ENCODE peak calls at places on chromosomes 11 and 22, in nine cellular contexts. E is left ventricle myocardium inferior, H is H1, L is fibroblast of lung, F is thoracic aorta, T is AG04450, O is HFF-Myc, N is GM12865, V is GM13977. G is an unnamed sample.

GRCh38 chr22:45997077-45997774 is 20.3 kb upstream of the WNT7B start:
- DNase-seq in E (peak), H (no peak), L (peak), F (no peak), T (peak), O (peak), N (peak), V (peak), G (peak)

GRCh38 chr11:86876716-86877234 is 76.4 kb downstream of the PRSS23 start:
- DNase-seq in E (no peak), H (no peak), L (peak), F (no peak), T (no peak), O (no peak), N (no peak), V (no peak), G (no peak)

GRCh38 chr22:42994917-42995562 is 19.9 kb downstream of the PACSIN2 start:
- DNase-seq in E (no peak), H (no peak), L (peak), F (peak), T (peak), O (no peak), N (peak), V (peak), G (peak)

GRCh38 chr22:46471901-46472721 is 65.3 kb downstream of the CELSR1 start:
- DNase-seq in E (no peak), H (no peak), L (peak), F (no peak), T (no peak), O (no peak), N (no peak), V (no peak), G (no peak)

GRCh38 chr22:38029370-38029769 is 27.8 kb upstream of the PICK1 start:
- DNase-seq in E (no peak), H (no peak), L (no peak), F (no peak), T (no peak), O (no peak), N (no peak), V (no peak), G (no peak)

GRCh38 chr11:7905549-7905948 is 25.5 kb downstream of the OR10A6 start:
- DNase-seq in E (no peak), H (no peak), L (no peak), F (no peak), T (no peak), O (no peak), N (no peak), V (no peak), G (no peak)

GRCh38 chr11:34072831-34073230 is 21.3 kb downstream of the CAPRIN1 start:
- DNase-seq in E (no peak), H (no peak), L (no peak), F (no peak), T (no peak), O (no peak), N (no peak), V (no peak), G (no peak)

GRCh38 chr11:35050596-35050995 is 88.4 kb upstream of the CD44 start:
- DNase-seq in E (no peak), H (no peak), L (no peak), F (no peak), T (no peak), O (no peak), N (peak), V (no peak), G (no peak)

GRCh38 chr22:26956346-26956745 is 299.0 kb downstream of the MIAT start:
- DNase-seq in E (no peak), H (no peak), L (peak), F (no peak), T (no peak), O (no peak), N (no peak), V (no peak), G (no peak)

GRCh38 chr11:123841189-123841588 is 35.0 kb upstream of the OR6M1 start:
- DNase-seq in E (no peak), H (no peak), L (no peak), F (no peak), T (no peak), O (no peak), N (no peak), V (no peak), G (no peak)

GRCh38 chr22:18044548-18045271 is 20.3 kb upstream of the MICAL3 start:
- DNase-seq in E (peak), H (no peak), L (peak), F (no peak), T (no peak), O (no peak), N (no peak), V (no peak), G (no peak)

GRCh38 chr11:60767388-60767811 is 10.7 kb downstream of the MS4A15 start:
- DNase-seq in E (no peak), H (peak), L (no peak), F (no peak), T (no peak), O (no peak), N (no peak), V (no peak), G (no peak)

GRCh38 chr22:28243539-28243938 is 324.5 kb upstream of the PITPNB start:
- DNase-seq in E (no peak), H (no peak), L (peak), F (no peak), T (no peak), O (no peak), N (no peak), V (no peak), G (no peak)

GRCh38 chr22:33605201-33605600 is 315.1 kb downstream of the LARGE1 start:
- DNase-seq in E (no peak), H (no peak), L (no peak), F (no peak), T (no peak), O (peak), N (no peak), V (no peak), G (peak)

GRCh38 chr11:65440831-65441499 is 18.4 kb downstream of the NEAT1 start:
- DNase-seq in E (no peak), H (no peak), L (peak), F (no peak), T (no peak), O (no peak), N (peak), V (no peak), G (no peak)

GRCh38 chr11:17747131-17747955 is 12.8 kb downstream of the KCNC1 start:
- DNase-seq in E (no peak), H (no peak), L (no peak), F (no peak), T (no peak), O (no peak), N (no peak), V (no peak), G (no peak)

GRCh38 chr11:45982656-45983470 is 60.4 kb downstream of the LARGE2 start:
- DNase-seq in E (peak), H (peak), L (peak), F (peak), T (peak), O (peak), N (no peak), V (no peak), G (peak)

GRCh38 chr11:102757823-102758549 is 22.4 kb downstream of the MMP10 start:
- DNase-seq in E (no peak), H (no peak), L (peak), F (no peak), T (peak), O (no peak), N (no peak), V (no peak), G (no peak)

GRCh38 chr22:42889290-42889689 is 32.2 kb upstream of the ARFGAP3 start:
- DNase-seq in E (no peak), H (no peak), L (no peak), F (no peak), T (no peak), O (no peak), N (peak), V (peak), G (no peak)

DNA sequence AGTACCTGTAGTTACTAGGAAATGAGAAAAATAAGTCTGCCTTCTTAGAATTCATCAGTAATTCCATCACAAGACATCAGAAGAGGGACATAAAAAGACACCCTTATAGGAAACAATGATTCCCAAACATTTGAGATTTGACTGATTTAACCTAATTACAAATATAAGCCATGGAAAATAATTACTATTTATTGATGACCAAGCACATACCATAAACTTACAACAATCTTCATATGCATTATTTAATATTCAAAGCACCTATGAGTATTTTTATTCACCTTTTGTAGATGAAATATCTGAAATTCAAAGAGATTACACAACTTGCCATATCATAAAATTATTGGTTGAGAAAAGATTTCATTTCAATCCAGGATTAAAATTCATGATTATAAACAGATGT is 14.6 kb upstream of the OR52D1 start:
- DNase-seq in E (no peak), H (no peak), L (no peak), F (no peak), T (no peak), O (no peak), N (no peak), V (no peak), G (no peak)
- TF ChIP-seq CTCF in E (no peak), H (no peak), L (no peak), F (no peak), T (no peak), O (no peak), N (no peak), V (no peak), G (no peak)

GRCh38 chr11:120950880-120951279 is 73.0 kb upstream of the TBCEL start:
- DNase-seq in E (no peak), H (no peak), L (no peak), F (no peak), T (no peak), O (no peak), N (no peak), V (no peak), G (no peak)

GRCh38 chr11:120954381-120954780 is 69.5 kb upstream of the TBCEL start:
- DNase-seq in E (no peak), H (no peak), L (no peak), F (no peak), T (no peak), O (no peak), N (no peak), V (no peak), G (no peak)

GRCh38 chr11:120956710-120957500 is 67.0 kb upstream of the TBCEL start:
- DNase-seq in E (no peak), H (no peak), L (no peak), F (no peak), T (no peak), O (no peak), N (peak), V (no peak), G (no peak)

GRCh38 chr11:120952503-120953229 is 71.2 kb upstream of the TBCEL start:
- DNase-seq in E (peak), H (peak), L (peak), F (peak), T (peak), O (peak), N (peak), V (peak), G (peak)

GRCh38 chr11:120953230-120953558 is 70.7 kb upstream of the TBCEL start:
- DNase-seq in E (no peak), H (no peak), L (no peak), F (no peak), T (no peak), O (no peak), N (no peak), V (no peak), G (no peak)
- TF ChIP-seq CTCF in E (no peak), H (no peak), L (no peak), F (no peak), T (no peak), O (no peak), N (no peak), V (no peak), G (no peak)

DNA sequence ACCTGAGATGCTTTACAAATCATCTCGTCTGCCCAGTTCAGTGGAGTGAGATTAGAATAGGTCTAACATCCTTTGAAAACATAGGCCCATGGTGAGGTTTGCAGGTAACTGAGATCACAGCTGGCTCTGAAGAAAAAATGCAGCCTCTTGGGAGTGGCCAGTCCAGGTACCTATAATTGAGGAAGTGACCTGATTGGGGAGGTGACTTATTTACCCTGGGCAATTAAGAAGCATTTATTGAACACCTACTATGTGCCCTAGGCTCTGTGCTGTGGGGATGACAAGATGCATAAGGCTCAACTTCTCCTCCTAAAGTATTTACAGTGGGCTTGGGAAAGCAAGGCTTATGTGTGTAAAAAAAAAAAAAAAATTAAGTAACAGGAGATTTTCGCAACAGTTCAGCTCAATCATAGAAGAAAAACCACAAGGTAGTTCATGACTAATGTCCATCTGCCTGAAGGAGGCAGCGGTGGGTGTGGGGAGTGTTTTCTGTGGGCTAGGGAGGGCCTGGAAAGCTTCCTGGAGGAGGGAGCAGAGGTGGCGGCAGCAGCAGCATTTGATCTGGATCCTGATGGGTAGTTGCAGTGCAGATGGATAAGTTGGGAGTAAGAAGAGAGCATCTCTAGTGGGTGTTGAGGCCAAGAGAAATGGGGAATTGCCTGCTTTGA is 16.1 kb downstream of the MICAL2 start:
- DNase-seq in E (no peak), H (no peak), L (peak), F (no peak), T (no peak), O (peak), N (no peak), V (no peak), G (peak)
- TF ChIP-seq CTCF in E (no peak), H (no peak), L (no peak), F (no peak), T (no peak), O (no peak), N (no peak), V (no peak), G (peak)

GRCh38 chr22:48619721-48620120 is 1208.0 kb downstream of the BRD1 start:
- DNase-seq in E (no peak), H (no peak), L (no peak), F (no peak), T (no peak), O (no peak), N (no peak), V (no peak), G (no peak)
- TF ChIP-seq CTCF in E (no peak), H (no peak), L (no peak), F (no peak), T (no peak), O (no peak), N (no peak), V (no peak), G (no peak)

GRCh38 chr11:75577198-75577597 is 15.1 kb downstream of the SERPINH1 start:
- DNase-seq in E (no peak), H (no peak), L (no peak), F (no peak), T (no peak), O (no peak), N (no peak), V (peak), G (no peak)
- TF ChIP-seq CTCF in E (peak), H (peak), L (peak), F (peak), T (peak), O (peak), N (peak), V (peak), G (peak)

GRCh38 chr22:20130319-20130718 is 1.3 kb upstream of the ZDHHC8 start:
- DNase-seq in E (no peak), H (no peak), L (no peak), F (no peak), T (no peak), O (no peak), N (no peak), V (no peak), G (no peak)
- TF ChIP-seq CTCF in E (no peak), H (no peak), L (no peak), F (no peak), T (no peak), O (no peak), N (no peak), V (no peak), G (no peak)

GRCh38 chr11:134045799-134046635 is 22.9 kb upstream of the JAM3 start:
- DNase-seq in E (peak), H (no peak), L (peak), F (no peak), T (no peak), O (no peak), N (no peak), V (no peak), G (no peak)
- TF ChIP-seq CTCF in E (peak), H (peak), L (peak), F (peak), T (peak), O (no peak), N (peak), V (no peak), G (peak)

GRCh38 chr22:39364646-39365405 is 15.0 kb downstream of the SYNGR1 start:
- DNase-seq in E (no peak), H (no peak), L (peak), F (no peak), T (no peak), O (no peak), N (no peak), V (no peak), G (no peak)
- TF ChIP-seq CTCF in E (peak), H (no peak), L (peak), F (no peak), T (no peak), O (peak), N (no peak), V (no peak), G (peak)

GRCh38 chr22:44005524-44005923 is 18.6 kb upstream of the PARVB start:
- DNase-seq in E (no peak), H (no peak), L (no peak), F (no peak), T (no peak), O (no peak), N (no peak), V (no peak), G (no peak)

GRCh38 chr22:44003016-44003775 is 20.9 kb upstream of the PARVB start:
- DNase-seq in E (no peak), H (no peak), L (no peak), F (no peak), T (no peak), O (no peak), N (no peak), V (no peak), G (no peak)

GRCh38 chr22:44000123-44000522 is 24.0 kb upstream of the PARVB start:
- DNase-seq in E (no peak), H (no peak), L (no peak), F (no peak), T (no peak), O (no peak), N (no peak), V (no peak), G (no peak)

GRCh38 chr22:44002324-44002723 is 21.8 kb upstream of the PARVB start:
- DNase-seq in E (no peak), H (no peak), L (no peak), F (no peak), T (no peak), O (no peak), N (no peak), V (no peak), G (no peak)

DNA sequence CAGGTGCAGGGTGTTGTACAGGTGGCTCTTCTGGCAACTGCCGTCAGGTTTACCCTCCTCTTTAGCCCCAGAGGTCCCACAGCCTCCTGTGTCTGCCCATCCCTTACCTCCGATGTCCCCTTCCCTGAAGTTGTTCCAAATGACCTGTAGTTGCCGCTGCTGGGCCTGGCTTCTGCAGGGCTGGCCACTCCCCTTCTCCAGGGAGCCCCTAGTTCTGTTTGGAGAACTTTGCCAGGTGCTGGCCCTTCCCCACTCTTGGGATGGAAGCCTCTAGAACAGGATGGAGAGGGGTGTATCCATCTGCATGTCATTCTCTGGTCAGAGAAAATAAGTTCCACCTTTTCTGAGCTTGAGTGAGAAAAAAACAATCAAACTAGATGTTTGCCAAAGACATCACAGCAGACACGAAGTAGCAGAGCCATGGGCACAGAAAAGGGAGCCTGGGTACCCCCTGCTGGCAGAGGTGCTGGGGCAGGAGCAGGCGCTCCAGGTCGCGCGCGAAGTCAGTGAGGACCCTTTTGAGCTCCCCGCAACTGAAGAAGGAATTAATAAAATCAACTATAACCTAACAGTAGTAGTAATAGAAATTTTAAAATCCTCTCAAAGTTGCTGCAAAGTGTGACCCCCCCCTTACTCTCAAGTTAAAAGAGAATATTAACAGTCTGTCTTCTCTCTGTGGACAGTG is 20.2 kb upstream of the PARVB start:
- DNase-seq in E (no peak), H (no peak), L (no peak), F (no peak), T (no peak), O (no peak), N (no peak), V (no peak), G (no peak)
- TF ChIP-seq CTCF in E (peak), H (peak), L (no peak), F (no peak), T (peak), O (no peak), N (no peak), V (no peak), G (no peak)

G was measured in AG09319.